ENCODE peak calls at places on chromosome 17, in seven cellular contexts. X is esophagus muscularis mucosa, K is A549, S is HCT116, J is right lobe of liver, G is sigmoid colon, H is tibial nerve. B is an unnamed sample.

GRCh38 chr17:46044989-46045388 is 45.9 kb downstream of the STH start:
- DNase-seq in X (no peak), K (no peak), S (no peak), J (no peak), G (no peak), H (no peak), B (no peak)

GRCh38 chr17:65394811-65395472 is 166.5 kb downstream of the AXIN2 start:
- DNase-seq in X (no peak), K (no peak), S (no peak), J (no peak), G (no peak), H (no peak), B (no peak)

GRCh38 chr17:41812176-41813038 is at the start of gene FKBP10:
- DNase-seq in X (no peak), K (peak), S (peak), J (no peak), G (peak), H (peak), B (peak)

GRCh38 chr17:75643033-75644017 is 10.1 kb downstream of the SMIM5 start:
- DNase-seq in X (no peak), K (no peak), S (no peak), J (peak), G (no peak), H (no peak), B (no peak)

GRCh38 chr17:27345141-27345904 is 51.4 kb downstream of the WSB1 start:
- DNase-seq in X (no peak), K (no peak), S (no peak), J (no peak), G (no peak), H (no peak), B (no peak)

GRCh38 chr17:40437095-40437732 is 6.0 kb upstream of the IGFBP4 start:
- DNase-seq in X (no peak), K (no peak), S (no peak), J (no peak), G (peak), H (no peak), B (no peak)

GRCh38 chr17:42188749-42189650 is 3.7 kb upstream of the HCRT start:
- DNase-seq in X (no peak), K (no peak), S (no peak), J (no peak), G (no peak), H (no peak), B (no peak)

GRCh38 chr17:65604070-65604469 is 42.6 kb upstream of the AXIN2 start:
- DNase-seq in X (no peak), K (no peak), S (no peak), J (no peak), G (no peak), H (no peak), B (no peak)

GRCh38 chr17:50087246-50087911 is 7.8 kb upstream of the PDK2 start:
- DNase-seq in X (no peak), K (peak), S (peak), J (peak), G (peak), H (peak), B (no peak)

GRCh38 chr17:78391843-78392242 is 13.4 kb downstream of the PGS1 start:
- DNase-seq in X (no peak), K (peak), S (peak), J (no peak), G (no peak), H (no peak), B (no peak)

DNA sequence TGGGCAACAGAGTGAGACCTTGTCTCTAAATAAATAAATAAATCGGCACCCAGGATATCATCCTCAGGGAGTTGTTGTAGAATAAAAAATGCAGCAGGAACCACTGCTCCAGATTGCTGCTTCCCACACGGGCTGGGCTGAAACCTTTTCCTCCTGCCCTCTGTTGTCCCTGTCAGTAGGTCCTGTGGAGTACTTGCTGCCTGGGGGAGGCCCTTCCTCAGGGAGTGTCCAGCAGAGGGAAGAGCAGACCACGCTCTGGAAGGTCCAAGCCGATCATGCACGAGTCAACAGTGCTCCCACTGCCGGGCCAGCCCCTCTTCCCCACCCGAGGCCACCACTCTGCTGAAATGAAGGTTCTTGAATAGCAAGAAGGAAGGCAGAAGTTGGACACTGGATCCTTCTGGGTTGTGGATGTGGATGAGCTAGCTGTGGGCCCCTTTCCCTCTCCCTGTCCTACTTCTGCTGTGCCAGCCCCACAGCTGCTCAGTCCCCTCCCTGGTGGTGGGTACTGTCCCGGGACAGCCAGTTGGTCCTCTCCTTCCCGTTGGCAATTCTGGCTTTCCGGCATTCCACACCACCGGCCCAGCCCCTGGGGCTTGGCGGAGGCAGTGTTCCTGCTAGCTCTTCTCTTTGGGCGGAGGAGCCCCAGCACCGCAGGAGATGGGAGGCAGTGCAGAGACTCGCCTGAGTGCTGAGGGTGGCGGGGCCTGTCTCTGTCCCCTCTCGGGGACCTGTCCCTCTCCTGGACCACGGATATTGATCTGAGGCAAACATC is 10.8 kb downstream of the CDK5R1 start:
- DNase-seq in X (no peak), K (peak), S (no peak), J (no peak), G (peak), H (no peak), B (peak)
- TF ChIP-seq CTCF in X (no peak), K (no peak), S (no peak), J (no peak), G (no peak), H (no peak), B (no peak)

DNA sequence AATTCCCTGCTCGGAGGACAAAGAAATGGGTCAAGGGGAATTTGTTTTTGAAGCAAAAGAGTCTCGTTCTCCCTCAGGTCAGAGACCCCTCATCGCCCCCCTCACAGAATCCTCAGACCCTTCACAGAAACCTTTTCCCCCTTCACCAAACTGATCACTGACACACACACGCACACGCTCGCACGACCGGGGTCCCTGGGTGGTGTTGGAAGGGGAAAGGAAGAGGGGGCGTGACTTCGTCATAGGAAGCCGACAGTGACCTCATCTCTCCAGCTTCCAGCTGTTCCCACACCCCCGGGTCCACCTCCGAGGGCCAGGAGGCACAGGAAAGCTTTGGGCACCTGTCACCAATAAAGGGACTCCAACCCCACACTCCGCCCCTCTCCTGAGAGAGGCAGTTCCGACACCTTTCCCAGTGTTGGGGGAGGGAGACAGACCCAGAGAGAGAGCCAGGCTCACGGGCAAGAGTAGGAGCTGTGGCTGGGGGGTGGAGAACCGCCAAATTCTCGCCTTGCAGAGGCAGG is 1.2 kb downstream of the ASGR1 start:
- DNase-seq in X (no peak), K (no peak), S (no peak), J (peak), G (peak), H (no peak), B (no peak)
- H3K4me3 ChIP-seq in X (peak), K (peak), S (peak), J (peak), G (peak), H (peak), B (no peak)

DNA sequence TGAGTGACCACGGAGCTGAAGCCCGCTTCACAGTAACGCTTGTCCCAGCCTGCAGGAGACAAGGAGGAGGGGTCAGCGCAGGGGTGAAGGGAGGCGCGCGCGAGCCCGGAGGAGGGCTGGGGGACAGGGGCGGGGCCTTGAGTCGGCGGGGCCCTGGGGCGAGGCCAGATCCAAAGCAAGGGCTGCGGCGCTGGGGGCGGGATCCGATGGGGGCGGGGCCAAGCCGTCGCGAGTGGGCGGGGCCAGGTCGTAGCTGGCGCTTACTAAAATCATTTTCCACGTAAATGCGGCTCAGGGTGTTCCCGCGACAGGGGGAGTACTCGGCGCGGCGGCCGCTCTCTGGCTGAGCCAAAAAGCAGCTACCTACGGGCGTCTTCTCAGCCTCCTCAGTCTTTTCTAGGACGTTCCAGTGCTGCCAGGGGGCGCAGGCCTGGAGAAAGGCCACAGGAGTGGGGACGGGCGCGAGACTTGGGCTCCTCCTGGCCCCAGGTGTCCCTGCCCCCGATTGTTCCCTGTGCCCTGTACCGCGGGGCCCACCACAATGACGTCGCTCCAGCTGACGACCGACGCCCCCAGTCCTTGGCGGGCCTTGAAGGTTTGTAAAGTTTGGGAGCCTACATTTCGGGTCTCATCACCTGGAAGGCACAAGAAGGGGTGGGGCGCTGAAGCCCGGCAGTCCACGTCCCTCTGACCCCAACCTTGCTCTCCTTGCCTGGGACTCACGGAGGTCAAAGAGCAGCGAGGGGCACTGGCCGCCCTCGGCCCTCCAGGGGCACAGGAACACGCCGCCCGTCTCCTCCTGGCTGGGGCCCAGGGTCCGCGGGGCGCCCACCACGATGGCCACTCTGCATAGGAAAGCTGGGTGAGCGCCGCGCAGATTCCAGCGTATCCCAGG is 3.9 kb downstream of the ITGA2B start:
- DNase-seq in X (peak), K (peak), S (peak), J (peak), G (peak), H (peak), B (peak)
- TF ChIP-seq POLR2A in X (no peak), K (peak), S (no peak), J (no peak), G (no peak), H (peak), B (no peak)

GRCh38 chr17:81906476-81907218 is 4.6 kb downstream of the PCYT2 start:
- DNase-seq in X (no peak), K (peak), S (no peak), J (peak), G (no peak), H (no peak), B (no peak)
- TF ChIP-seq CTCF in X (no peak), K (no peak), S (peak), J (no peak), G (no peak), H (no peak), B (no peak)

GRCh38 chr17:54887787-54888186 is 12.9 kb upstream of the TOM1L1 start:
- DNase-seq in X (no peak), K (no peak), S (no peak), J (no peak), G (no peak), H (no peak), B (no peak)
- H3K4me3 ChIP-seq in X (no peak), K (no peak), S (no peak), J (no peak), G (no peak), H (no peak), B (no peak)

DNA sequence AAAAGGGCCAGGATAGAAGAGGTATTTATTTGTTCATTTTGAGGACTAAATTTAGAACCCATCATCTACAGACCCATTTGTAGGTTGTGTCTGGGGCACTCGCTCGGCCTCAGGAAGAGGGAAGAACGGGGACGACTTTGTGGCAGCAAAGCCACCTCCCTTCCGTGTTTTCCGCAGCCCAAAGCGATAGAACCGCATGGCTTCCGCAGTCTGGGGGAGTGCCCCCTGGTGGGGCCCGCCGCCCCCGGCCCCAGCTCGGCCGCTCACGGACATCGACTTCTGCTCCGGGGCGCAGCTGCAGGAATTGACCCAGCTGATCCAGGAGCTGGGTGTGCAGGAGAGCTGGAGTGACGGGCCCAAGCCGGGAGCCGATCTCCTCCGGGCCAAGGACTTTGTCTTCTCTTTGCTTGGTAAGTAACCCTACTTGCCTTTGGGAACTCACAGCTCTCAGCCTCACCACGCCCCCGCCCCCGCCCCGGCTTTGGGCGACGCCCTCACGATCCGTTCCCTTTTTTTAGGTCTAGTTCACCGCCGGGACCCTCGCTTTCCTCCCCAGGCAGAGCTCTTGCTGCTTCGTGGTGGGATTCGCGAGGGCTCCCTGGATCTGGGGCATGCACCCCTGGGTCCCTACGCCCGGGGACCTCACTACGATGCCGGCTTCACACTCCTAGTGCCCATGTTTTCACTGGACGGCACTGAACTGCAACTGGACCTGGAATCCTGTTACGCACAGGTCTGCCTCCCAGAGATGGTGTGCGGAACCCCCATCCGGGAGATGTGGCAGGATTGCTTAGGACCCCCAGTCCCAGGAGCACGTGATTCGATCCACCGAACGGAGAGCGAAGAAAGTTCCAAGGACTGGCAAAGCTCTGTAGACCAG is 681 bp downstream of the TMEM102 start:
- DNase-seq in X (no peak), K (peak), S (peak), J (peak), G (no peak), H (no peak), B (peak)
- TF ChIP-seq POLR2A in X (no peak), K (no peak), S (no peak), J (peak), G (no peak), H (no peak), B (no peak)

DNA sequence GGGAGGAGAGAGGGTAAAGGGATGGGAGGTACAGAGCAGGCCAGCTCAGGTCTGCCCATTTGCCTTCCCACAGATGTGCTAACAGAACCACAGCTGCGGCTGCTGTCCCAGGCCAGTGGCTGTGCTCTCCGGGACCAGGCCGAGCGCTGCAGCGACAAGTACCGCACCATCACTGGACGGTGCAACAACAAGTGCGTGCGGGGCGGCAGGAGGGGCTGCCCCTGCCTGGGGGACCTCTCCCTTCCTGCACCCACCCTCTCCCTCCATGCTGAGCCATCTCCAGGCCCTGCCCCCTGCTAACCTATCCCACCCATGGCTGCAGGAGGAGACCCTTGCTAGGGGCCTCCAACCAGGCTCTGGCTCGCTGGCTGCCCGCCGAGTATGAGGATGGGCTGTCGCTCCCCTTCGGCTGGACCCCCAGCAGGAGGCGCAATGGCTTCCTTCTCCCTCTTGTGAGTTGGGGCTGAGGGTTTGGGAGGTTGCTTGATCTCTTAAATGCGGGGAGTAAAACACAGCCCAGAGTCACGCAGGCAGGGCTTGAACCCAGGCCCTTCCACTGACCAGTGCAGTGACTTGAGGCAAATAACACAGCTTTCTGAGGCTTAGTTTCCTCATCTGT is 1.2 kb downstream of the EPX start:
- DNase-seq in X (no peak), K (no peak), S (no peak), J (no peak), G (no peak), H (no peak), B (no peak)
- TF ChIP-seq CTCF in X (no peak), K (no peak), S (peak), J (no peak), G (no peak), H (no peak), B (no peak)

GRCh38 chr17:28725166-28725659 is 820 bp downstream of the TLCD1 start:
- DNase-seq in X (no peak), K (peak), S (peak), J (no peak), G (peak), H (no peak), B (no peak)
- H3K4me3 ChIP-seq in X (peak), K (peak), S (peak), J (peak), G (peak), H (peak), B (peak)

GRCh38 chr17:28908640-28909098 is 5.8 kb upstream of the DHRS13 start:
- DNase-seq in X (peak), K (no peak), S (no peak), J (no peak), G (peak), H (peak), B (peak)

GRCh38 chr17:28906276-28907051 is 3.6 kb upstream of the DHRS13 start:
- DNase-seq in X (no peak), K (no peak), S (no peak), J (no peak), G (no peak), H (no peak), B (no peak)

GRCh38 chr17:28907709-28908475 is 5.0 kb upstream of the DHRS13 start:
- DNase-seq in X (no peak), K (no peak), S (no peak), J (no peak), G (no peak), H (no peak), B (no peak)

GRCh38 chr17:28904800-28905199 is 1.9 kb upstream of the DHRS13 start:
- DNase-seq in X (no peak), K (no peak), S (no peak), J (no peak), G (no peak), H (no peak), B (no peak)

GRCh38 chr17:28907052-28907438 is 4.2 kb upstream of the DHRS13 start:
- DNase-seq in X (no peak), K (no peak), S (no peak), J (no peak), G (peak), H (no peak), B (no peak)
- TF ChIP-seq POLR2A in X (no peak), K (no peak), S (no peak), J (no peak), G (no peak), H (no peak), B (no peak)

B was measured in lower leg skin.